ENCODE peak calls at places on chromosomes 13 and 19, in four cellular contexts. A is tibial nerve, G is heart left ventricle, V is pancreas. T is an unnamed sample.

GRCh38 chr19:10501971-10502523 is 1.1 kb downstream of the KEAP1 start:
- DNase-seq in A (peak; percentile 55), G (peak; percentile 76), V (peak; percentile 90), T (peak; percentile 84)

GRCh38 chr13:113087923-113088690 is 17.5 kb upstream of the F7 start:
- DNase-seq in A (no peak), G (no peak), V (peak; percentile 43), T (no peak)

GRCh38 chr19:36331353-36332228 is 47.4 kb downstream of the ZFP14 start:
- DNase-seq in A (peak; percentile 55), G (peak; percentile 91), V (peak; percentile 79), T (peak; percentile 93)

GRCh38 chr13:31631071-31631470 is 108.3 kb upstream of the RXFP2 start:
- DNase-seq in A (no peak), G (no peak), V (no peak), T (no peak)

GRCh38 chr13:30125422-30126073 is 181.8 kb downstream of the KATNAL1 start:
- DNase-seq in A (no peak), G (no peak), V (no peak), T (no peak)

GRCh38 chr13:40777166-40777956 is 6.4 kb upstream of the MRPS31 start:
- DNase-seq in A (no peak), G (no peak), V (no peak), T (no peak)

GRCh38 chr13:80473695-80474094 is 132.8 kb upstream of the SPRY2 start:
- DNase-seq in A (no peak), G (no peak), V (no peak), T (no peak)

GRCh38 chr13:48888613-48889012 is 87.1 kb upstream of the FNDC3A start:
- DNase-seq in A (no peak), G (no peak), V (no peak), T (no peak)

GRCh38 chr13:36086117-36086516 is 45.1 kb downstream of the DCLK1 start:
- DNase-seq in A (no peak), G (no peak), V (no peak), T (no peak)

GRCh38 chr13:90428522-90429210 is 918.8 kb upstream of the MIR17HG start:
- DNase-seq in A (no peak), G (no peak), V (no peak), T (no peak)

GRCh38 chr13:30711375-30711774 is 24.0 kb upstream of the ALOX5AP start:
- DNase-seq in A (no peak), G (no peak), V (no peak), T (no peak)

GRCh38 chr19:37855098-37855497 is 51.3 kb downstream of the WDR87 start:
- DNase-seq in A (no peak), G (peak; percentile 7), V (peak; percentile 58), T (peak; percentile 49)

GRCh38 chr19:41324231-41324702 is 14.3 kb downstream of the CCDC97 start:
- DNase-seq in A (no peak), G (no peak), V (no peak), T (no peak)

GRCh38 chr13:43374621-43375020 is 351.2 kb downstream of the DNAJC15 start:
- DNase-seq in A (no peak), G (no peak), V (no peak), T (no peak)

GRCh38 chr19:23547156-23547555 is 139.9 kb downstream of the ZNF675 start:
- DNase-seq in A (no peak), G (no peak), V (no peak), T (no peak)

GRCh38 chr19:23541991-23542390 is 145.0 kb downstream of the ZNF675 start:
- DNase-seq in A (no peak), G (no peak), V (no peak), T (no peak)

GRCh38 chr19:23542562-23542961 is 144.4 kb downstream of the ZNF675 start:
- DNase-seq in A (no peak), G (no peak), V (no peak), T (no peak)

GRCh38 chr19:23543351-23543750 is 143.7 kb downstream of the ZNF675 start:
- DNase-seq in A (no peak), G (no peak), V (no peak), T (no peak)

GRCh38 chr19:23547816-23548430 is 139.1 kb downstream of the ZNF675 start:
- DNase-seq in A (no peak), G (no peak), V (no peak), T (no peak)
- H3K27ac ChIP-seq in A (no peak overlapping the region), G (no peak overlapping the region), V (no peak overlapping the region), T (no peak overlapping the region)

DNA sequence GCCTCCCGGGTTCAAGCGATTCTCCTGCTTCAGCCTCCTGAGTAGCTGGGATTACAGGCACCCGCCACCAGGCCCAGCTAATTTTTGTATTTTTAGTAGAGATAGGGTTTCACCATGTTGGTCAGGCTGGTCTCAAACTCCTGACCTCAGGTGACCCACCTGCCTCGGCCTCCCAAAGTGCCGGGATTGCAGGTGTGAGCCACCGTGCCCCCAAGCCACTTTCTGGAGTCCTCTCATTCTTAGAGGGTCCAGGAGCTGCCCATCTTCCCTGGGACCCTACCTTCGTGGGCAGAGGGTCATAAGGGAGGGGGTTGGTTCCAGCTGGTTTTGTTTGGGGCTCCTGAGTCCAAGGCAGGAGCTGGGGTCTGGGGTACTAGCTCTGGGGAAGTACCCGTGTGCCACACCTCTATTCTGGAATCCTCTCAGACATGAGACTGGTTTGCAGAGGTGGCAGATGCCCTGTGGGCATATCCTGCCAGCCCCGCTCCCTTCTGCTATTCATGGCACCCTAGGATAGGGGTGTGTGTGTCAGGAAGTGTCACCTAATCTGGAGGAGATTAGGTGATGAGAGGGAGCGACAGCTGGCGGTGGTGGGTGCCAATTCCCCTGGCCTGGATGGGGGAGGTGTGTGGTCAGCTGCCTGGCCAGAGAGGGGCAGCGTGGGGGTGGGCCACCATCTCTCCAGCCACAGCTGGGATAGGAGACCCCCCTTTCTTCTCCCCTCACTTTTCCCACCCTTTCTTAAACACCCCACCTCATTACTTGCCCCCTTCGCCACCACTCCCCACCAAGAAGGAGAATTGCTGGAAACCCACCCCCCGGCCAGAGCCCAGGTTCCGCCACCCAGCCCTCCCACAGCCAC is 2.1 kb downstream of the PRMT1 start:
- DNase-seq in A (no peak), G (no peak), V (no peak), T (no peak)
- H3K27ac ChIP-seq in A (no peak overlapping the region), G (peak overlapping the region; percentile 100), V (no peak overlapping the region), T (no peak overlapping the region)

GRCh38 chr19:3458595-3459284 is 21.6 kb downstream of the SMIM24 start:
- DNase-seq in A (no peak), G (peak; percentile 73), V (no peak), T (no peak)
- H3K27ac ChIP-seq in A (peak overlapping the region; percentile 66), G (peak overlapping the region; percentile 96), V (no peak overlapping the region), T (peak overlapping the region; percentile 92)

DNA sequence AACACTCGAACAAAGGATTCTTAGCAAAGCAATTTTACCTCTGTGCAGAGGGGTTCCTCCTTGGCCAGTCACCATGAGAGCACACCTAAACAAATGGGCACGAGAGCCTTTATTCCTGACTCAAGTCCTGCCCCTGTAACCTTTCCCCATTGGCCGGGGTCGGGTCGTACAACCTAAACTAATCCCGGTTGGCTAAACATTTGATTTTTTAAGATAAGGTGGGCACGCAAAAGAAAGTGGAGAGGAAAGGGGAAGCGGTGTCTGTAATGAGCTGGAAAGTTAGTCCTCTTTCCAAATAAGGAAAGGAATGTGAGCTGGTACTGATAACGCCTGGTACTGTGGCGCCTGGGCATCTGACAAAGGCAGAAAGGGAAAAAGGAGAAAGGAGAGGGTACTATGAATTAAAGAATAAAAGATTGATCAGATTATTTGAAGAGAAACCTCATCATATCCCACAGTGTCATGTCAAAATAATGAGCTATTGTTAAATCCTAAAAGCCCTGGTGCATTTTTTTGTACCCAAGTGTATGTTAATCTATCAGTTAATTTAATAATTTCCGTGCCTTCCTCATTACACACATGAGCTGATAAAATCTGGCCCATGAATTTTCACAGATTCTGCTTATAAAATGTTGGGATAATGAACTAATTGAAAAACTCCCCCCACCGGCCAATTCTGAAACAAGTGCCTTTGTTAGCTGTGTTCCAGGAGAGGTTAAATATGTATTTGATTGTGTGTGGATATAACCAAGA is 335.7 kb downstream of the RFC3 start:
- DNase-seq in A (no peak), G (peak; percentile 12), V (no peak), T (no peak)
- H3K27ac ChIP-seq in A (no peak overlapping the region), G (peak overlapping the region; percentile 47), V (no peak overlapping the region), T (no peak overlapping the region)